ENCODE peak calls at places on chromosomes 3 and 15, in nine cellular contexts. Y, T, Z, U, G, R, P, F and M are unnamed samples.

GRCh38 chr3:15665510-15666150 is 64.1 kb downstream of the BTD start:
- DNase-seq in Y (no peak), T (no peak), Z (no peak), U (no peak), G (no peak), R (no peak), P (no peak), F (no peak), M (no peak)

GRCh38 chr3:99808163-99808794 is 9.4 kb upstream of the CMSS1 start:
- DNase-seq in Y (peak), T (no peak), Z (no peak), U (peak), G (peak), R (no peak), P (peak), F (peak), M (peak)

GRCh38 chr3:23675010-23675409 is 130.7 kb upstream of the UBE2E1 start:
- DNase-seq in Y (no peak), T (no peak), Z (no peak), U (no peak), G (no peak), R (no peak), P (no peak), F (no peak), M (no peak)

GRCh38 chr15:43908641-43909040 is 81.8 kb downstream of the WDR76 start:
- DNase-seq in Y (no peak), T (no peak), Z (no peak), U (no peak), G (no peak), R (no peak), P (no peak), F (no peak), M (no peak)

GRCh38 chr3:113532698-113533533 is 561 bp downstream of the SIDT1 start:
- DNase-seq in Y (no peak), T (peak), Z (peak), U (no peak), G (no peak), R (peak), P (peak), F (peak), M (peak)

GRCh38 chr3:126849768-126850167 is 133.1 kb upstream of the PLXNA1 start:
- DNase-seq in Y (no peak), T (no peak), Z (peak), U (no peak), G (no peak), R (no peak), P (no peak), F (no peak), M (no peak)

GRCh38 chr15:88563638-88564037 is 17.2 kb upstream of the DET1 start:
- DNase-seq in Y (no peak), T (no peak), Z (no peak), U (peak), G (no peak), R (no peak), P (no peak), F (no peak), M (peak)

GRCh38 chr15:61172325-61172724 is 56.8 kb downstream of the RORA start:
- DNase-seq in Y (no peak), T (no peak), Z (no peak), U (no peak), G (no peak), R (no peak), P (no peak), F (no peak), M (no peak)

GRCh38 chr3:113136071-113136470 is 75.3 kb upstream of the BOC start:
- DNase-seq in Y (no peak), T (no peak), Z (no peak), U (peak), G (no peak), R (no peak), P (no peak), F (no peak), M (peak)

GRCh38 chr3:187063286-187064081 is 75.8 kb downstream of the RPL39L start:
- DNase-seq in Y (no peak), T (no peak), Z (no peak), U (no peak), G (peak), R (no peak), P (no peak), F (no peak), M (no peak)

GRCh38 chr3:142586803-142587406 is 8.4 kb upstream of the ATR start:
- DNase-seq in Y (peak), T (no peak), Z (no peak), U (peak), G (peak), R (no peak), P (peak), F (no peak), M (peak)

GRCh38 chr3:159074756-159075155 is 272.9 kb downstream of the MFSD1 start:
- DNase-seq in Y (no peak), T (no peak), Z (no peak), U (no peak), G (no peak), R (no peak), P (no peak), F (no peak), M (no peak)

GRCh38 chr15:39156636-39157255 is 424.1 kb upstream of the THBS1 start:
- DNase-seq in Y (no peak), T (no peak), Z (peak), U (no peak), G (no peak), R (no peak), P (no peak), F (no peak), M (no peak)

GRCh38 chr15:96070636-96071035 is 259.9 kb upstream of the NR2F2 start:
- DNase-seq in Y (no peak), T (no peak), Z (no peak), U (no peak), G (no peak), R (no peak), P (no peak), F (no peak), M (no peak)

GRCh38 chr3:72997421-72997961 is 880 bp downstream of the PPP4R2 start:
- DNase-seq in Y (no peak), T (no peak), Z (no peak), U (peak), G (peak), R (no peak), P (peak), F (peak), M (peak)

GRCh38 chr15:69891070-69891491 is 206.6 kb downstream of the TLE3 start:
- DNase-seq in Y (no peak), T (no peak), Z (no peak), U (no peak), G (no peak), R (no peak), P (no peak), F (no peak), M (no peak)

GRCh38 chr15:54585063-54585462 is 606.8 kb downstream of the UNC13C start:
- DNase-seq in Y (no peak), T (no peak), Z (no peak), U (no peak), G (no peak), R (no peak), P (no peak), F (no peak), M (no peak)

GRCh38 chr15:89926158-89926557 is 13.4 kb upstream of the ARPIN start:
- DNase-seq in Y (no peak), T (no peak), Z (no peak), U (no peak), G (no peak), R (no peak), P (no peak), F (no peak), M (no peak)

GRCh38 chr3:138118863-138119766 is 3.7 kb upstream of the DZIP1L start:
- DNase-seq in Y (peak), T (no peak), Z (peak), U (peak), G (peak), R (no peak), P (peak), F (peak), M (peak)

GRCh38 chr15:69801132-69801531 is 296.6 kb downstream of the TLE3 start:
- DNase-seq in Y (no peak), T (no peak), Z (no peak), U (no peak), G (no peak), R (no peak), P (no peak), F (no peak), M (no peak)

GRCh38 chr15:62107561-62108110 is 40.9 kb downstream of the C2CD4A start:
- DNase-seq in Y (no peak), T (no peak), Z (no peak), U (peak), G (peak), R (no peak), P (no peak), F (no peak), M (no peak)

GRCh38 chr15:65970937-65971740 is 101.8 kb downstream of the RAB11A start:
- DNase-seq in Y (no peak), T (no peak), Z (no peak), U (no peak), G (peak), R (no peak), P (no peak), F (no peak), M (no peak)

GRCh38 chr3:56347219-56347871 is 120.9 kb downstream of the ERC2 start:
- DNase-seq in Y (no peak), T (no peak), Z (no peak), U (peak), G (no peak), R (no peak), P (peak), F (no peak), M (peak)

GRCh38 chr3:73687081-73688004 is 62.6 kb upstream of the PDZRN3 start:
- DNase-seq in Y (no peak), T (no peak), Z (no peak), U (no peak), G (no peak), R (no peak), P (no peak), F (no peak), M (peak)

GRCh38 chr15:98896802-98897732 is 110.5 kb downstream of the PGPEP1L start:
- DNase-seq in Y (no peak), T (no peak), Z (no peak), U (peak), G (peak), R (no peak), P (peak), F (no peak), M (peak)

GRCh38 chr3:151171145-151171544 is 31.9 kb downstream of the GPR171 start:
- DNase-seq in Y (no peak), T (no peak), Z (no peak), U (no peak), G (no peak), R (no peak), P (no peak), F (peak), M (no peak)

GRCh38 chr3:78846688-78847087 is 921.1 kb downstream of the ROBO1 start:
- DNase-seq in Y (no peak), T (no peak), Z (no peak), U (peak), G (peak), R (no peak), P (no peak), F (no peak), M (peak)